ENCODE peak calls at places on chromosomes 11 and 22, in six cellular contexts. K, T, W, U, X and V are unnamed samples.

GRCh38 chr11:17845431-17845881 is 110.9 kb downstream of the KCNC1 start:
- DNase-seq in K (no peak), T (no peak), W (no peak), U (no peak), X (no peak), V (no peak)

GRCh38 chr11:12812849-12813248 is 138.6 kb downstream of the TEAD1 start:
- DNase-seq in K (no peak), T (peak; percentile 88), W (no peak), U (no peak), X (no peak), V (no peak)

GRCh38 chr11:16839821-16840220 is 101.4 kb downstream of the C11orf58 start:
- DNase-seq in K (no peak), T (no peak), W (no peak), U (no peak), X (no peak), V (no peak)

GRCh38 chr11:36211735-36212430 is 77.3 kb downstream of the COMMD9 start:
- DNase-seq in K (no peak), T (no peak), W (no peak), U (no peak), X (no peak), V (no peak)

GRCh38 chr11:10144954-10145353 is 149.1 kb downstream of the SBF2 start:
- DNase-seq in K (no peak), T (no peak), W (no peak), U (no peak), X (no peak), V (no peak)

GRCh38 chr11:105670811-105671210 is 60.9 kb downstream of the GRIA4 start:
- DNase-seq in K (no peak), T (no peak), W (no peak), U (no peak), X (no peak), V (no peak)

GRCh38 chr22:36741204-36741793 is 34.6 kb downstream of the IFT27 start:
- DNase-seq in K (no peak), T (peak; percentile 22), W (no peak), U (no peak), X (no peak), V (no peak)

GRCh38 chr22:49969751-49970527 is 9.4 kb downstream of the PIM3 start:
- DNase-seq in K (no peak), T (no peak), W (no peak), U (no peak), X (peak; percentile 47), V (no peak)

GRCh38 chr11:58739725-58740430 is 8.1 kb upstream of the GLYAT start:
- DNase-seq in K (no peak), T (peak; percentile 78), W (no peak), U (no peak), X (no peak), V (no peak)

GRCh38 chr11:279966-280761 is 2.0 kb downstream of the NLRP6 start:
- DNase-seq in K (peak; percentile 61), T (no peak), W (no peak), U (no peak), X (peak; percentile 49), V (peak; percentile 49)

GRCh38 chr22:37175414-37176144 is 12.5 kb downstream of the C1QTNF6 start:
- DNase-seq in K (no peak), T (no peak), W (no peak), U (no peak), X (no peak), V (no peak)

GRCh38 chr11:71357414-71357813 is 90.8 kb downstream of the DHCR7 start:
- DNase-seq in K (no peak), T (no peak), W (no peak), U (no peak), X (no peak), V (no peak)

GRCh38 chr11:65884716-65885092 is 3.6 kb downstream of the FIBP start:
- DNase-seq in K (peak; percentile 87), T (peak; percentile 83), W (no peak), U (peak; percentile 60), X (peak; percentile 90), V (peak; percentile 92)

GRCh38 chr11:120391297-120391696 is 55.1 kb downstream of the ARHGEF12 start:
- DNase-seq in K (no peak), T (no peak), W (no peak), U (peak; percentile 92), X (no peak), V (no peak)

GRCh38 chr11:126742582-126742981 is 258.0 kb downstream of the KIRREL3 start:
- DNase-seq in K (no peak), T (no peak), W (no peak), U (no peak), X (no peak), V (no peak)

GRCh38 chr11:132959663-132960062 is 572.6 kb downstream of the OPCML start:
- DNase-seq in K (no peak), T (no peak), W (no peak), U (no peak), X (no peak), V (no peak)

GRCh38 chr11:109435121-109435742 is 13.2 kb downstream of the C11orf87 start:
- DNase-seq in K (no peak), T (no peak), W (no peak), U (no peak), X (no peak), V (no peak)

GRCh38 chr11:34178422-34178821 is 73.0 kb downstream of the NAT10 start:
- DNase-seq in K (no peak), T (no peak), W (no peak), U (no peak), X (no peak), V (no peak)

GRCh38 chr11:67465190-67465522 is 3.9 kb downstream of the TMEM134 start:
- DNase-seq in K (no peak), T (no peak), W (no peak), U (peak; percentile 30), X (no peak), V (no peak)

GRCh38 chr22:21568207-21569075 is 927 bp downstream of the UBE2L3 start:
- DNase-seq in K (no peak), T (peak; percentile 86), W (no peak), U (peak; percentile 34), X (no peak), V (no peak)

GRCh38 chr22:27671413-27671721 is 130.2 kb downstream of the MN1 start:
- DNase-seq in K (no peak), T (no peak), W (no peak), U (no peak), X (no peak), V (no peak)

GRCh38 chr11:134277176-134278001 is 1.2 kb downstream of the GLB1L3 start:
- DNase-seq in K (no peak), T (no peak), W (no peak), U (no peak), X (peak; percentile 67), V (no peak)

GRCh38 chr11:95790933-95791247 is 592 bp downstream of the CEP57 start:
- DNase-seq in K (no peak), T (peak; percentile 88), W (peak; percentile 24), U (peak; percentile 82), X (no peak), V (no peak)

GRCh38 chr11:119709638-119710346 is 19.2 kb downstream of the NECTIN1 start:
- DNase-seq in K (no peak), T (peak; percentile 18), W (no peak), U (no peak), X (no peak), V (no peak)

GRCh38 chr11:106998126-106998525 is 20.1 kb downstream of the GUCY1A2 start:
- DNase-seq in K (no peak), T (no peak), W (no peak), U (no peak), X (no peak), V (no peak)

GRCh38 chr11:34789196-34789834 is 126.9 kb downstream of the APIP start:
- DNase-seq in K (no peak), T (no peak), W (no peak), U (no peak), X (no peak), V (no peak)

GRCh38 chr11:111912535-111912934 is at the start of gene HSPB2:
- DNase-seq in K (no peak), T (no peak), W (no peak), U (no peak), X (no peak), V (no peak)

DNA sequence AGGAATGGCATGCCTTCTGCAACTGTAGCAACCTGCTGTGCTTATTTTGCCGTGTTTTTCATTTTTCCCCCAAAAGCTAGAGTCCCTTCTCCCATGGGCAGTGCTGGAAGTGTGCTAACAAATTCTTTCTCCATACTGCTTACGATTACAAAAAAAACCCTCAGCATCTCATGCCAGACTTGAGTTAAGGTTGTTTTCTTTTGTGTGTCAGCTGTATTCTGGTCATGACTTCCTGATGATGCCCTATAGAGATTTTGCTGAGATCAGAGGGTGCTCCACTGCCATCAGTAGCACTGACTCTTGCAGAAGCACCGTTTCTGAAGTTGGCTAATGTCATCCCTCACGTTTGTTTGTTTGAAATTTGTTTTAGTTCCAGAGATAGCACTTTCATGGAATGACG is 27.9 kb downstream of the LIMK2 start:
- DNase-seq in K (no peak), T (no peak), W (no peak), U (no peak), X (no peak), V (no peak)
- TF ChIP-seq TAF1 in K (no peak), T (no peak), W (no peak), U (no peak), X (no peak), V (no peak)

DNA sequence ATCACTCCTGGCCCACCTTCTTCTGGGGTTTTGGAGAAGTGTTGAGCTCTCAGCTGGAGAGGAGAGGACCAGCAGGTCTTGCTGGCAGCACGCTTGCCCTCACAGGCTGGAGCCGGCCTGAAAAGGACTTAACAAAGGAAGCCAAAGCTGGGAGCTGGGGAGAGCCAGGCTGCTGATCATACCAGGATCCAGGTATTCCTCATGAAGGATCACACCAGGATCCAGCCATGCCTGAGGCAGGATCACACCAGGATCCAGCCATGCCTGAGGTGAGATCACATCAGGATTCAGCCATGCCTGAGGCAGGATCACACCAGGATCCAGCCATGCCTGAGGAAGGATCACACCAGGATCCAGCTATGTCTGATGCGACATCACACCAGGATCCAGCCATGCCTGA is 17.0 kb downstream of the MRGPRD start:
- DNase-seq in K (no peak), T (no peak), W (no peak), U (no peak), X (no peak), V (no peak)
- TF ChIP-seq POLR2A in K (no peak), T (no peak), W (no peak), U (no peak), X (no peak), V (no peak)

GRCh38 chr11:11157201-11157600 is 195.8 kb downstream of the CSNK2A3 start:
- DNase-seq in K (peak; percentile 11), T (peak; percentile 41), W (no peak), U (peak; percentile 33), X (no peak), V (no peak)
- TF ChIP-seq TAF1 in K (no peak), T (no peak), W (no peak), U (no peak), X (no peak), V (no peak)

GRCh38 chr11:20077973-20078372 is 82.3 kb downstream of the DBX1 start:
- DNase-seq in K (no peak), T (peak; percentile 31), W (no peak), U (no peak), X (no peak), V (no peak)

GRCh38 chr11:20078846-20079245 is 81.4 kb downstream of the DBX1 start:
- DNase-seq in K (no peak), T (no peak), W (no peak), U (no peak), X (no peak), V (no peak)

GRCh38 chr11:20080032-20080685 is 80.1 kb downstream of the DBX1 start:
- DNase-seq in K (no peak), T (peak; percentile 86), W (peak; percentile 9), U (no peak), X (no peak), V (no peak)

GRCh38 chr11:20070459-20070858 is 89.8 kb downstream of the DBX1 start:
- DNase-seq in K (no peak), T (no peak), W (no peak), U (peak; percentile 15), X (no peak), V (no peak)

GRCh38 chr11:20075627-20076026 is 84.6 kb downstream of the DBX1 start:
- DNase-seq in K (no peak), T (peak; percentile 45), W (no peak), U (no peak), X (no peak), V (no peak)
- TF ChIP-seq POLR2A in K (no peak), T (no peak), W (no peak), U (no peak), X (no peak), V (no peak)